ENCODE peak calls at places on chromosomes 12 and 14, in seven cellular contexts. One of them, this sample, is unnamed.
A peak's percentile ranks its signal among the peaks of the same experiment; 100 is the strongest.

GRCh38 chr14:60981626-60982455 is 796 bp downstream of the SLC38A6 start:
- DNase-seq in body of pancreas: no peak
- DNase-seq in A549: peak; percentile 62
- DNase-seq in heart left ventricle: no peak
- DNase-seq in transverse colon: no peak
- DNase-seq in ovary: no peak
- DNase-seq in stomach: no peak
- DNase-seq in this sample: no peak

GRCh38 chr14:28057286-28058011 is 709.1 kb upstream of the FOXG1 start:
- DNase-seq in body of pancreas: no peak
- DNase-seq in A549: no peak
- DNase-seq in heart left ventricle: no peak
- DNase-seq in transverse colon: no peak
- DNase-seq in ovary: no peak
- DNase-seq in stomach: no peak
- DNase-seq in this sample: no peak

GRCh38 chr12:132158677-132159554 is 14.7 kb downstream of the NOC4L start:
- DNase-seq in body of pancreas: no peak
- DNase-seq in A549: no peak
- DNase-seq in heart left ventricle: peak; percentile 52
- DNase-seq in transverse colon: no peak
- DNase-seq in ovary: no peak
- DNase-seq in stomach: no peak
- DNase-seq in this sample: no peak

GRCh38 chr14:105146181-105146975 is 22.2 kb downstream of the JAG2 start:
- DNase-seq in body of pancreas: peak; percentile 9
- DNase-seq in A549: no peak
- DNase-seq in heart left ventricle: peak; percentile 62
- DNase-seq in transverse colon: no peak
- DNase-seq in ovary: peak; percentile 9
- DNase-seq in stomach: no peak
- DNase-seq in this sample: no peak

GRCh38 chr12:31118347-31118830 is 44.7 kb downstream of the DDX11 start:
- DNase-seq in body of pancreas: no peak
- DNase-seq in A549: peak; percentile 48
- DNase-seq in heart left ventricle: no peak
- DNase-seq in transverse colon: no peak
- DNase-seq in ovary: no peak
- DNase-seq in stomach: no peak
- DNase-seq in this sample: no peak

GRCh38 chr14:42665083-42665482 is 1058.4 kb downstream of the LRFN5 start:
- DNase-seq in body of pancreas: no peak
- DNase-seq in A549: no peak
- DNase-seq in heart left ventricle: no peak
- DNase-seq in transverse colon: no peak
- DNase-seq in ovary: no peak
- DNase-seq in stomach: no peak
- DNase-seq in this sample: no peak

GRCh38 chr14:99436247-99437180 is 44.1 kb downstream of the SETD3 start:
- DNase-seq in body of pancreas: no peak
- DNase-seq in A549: no peak
- DNase-seq in heart left ventricle: no peak
- DNase-seq in transverse colon: no peak
- DNase-seq in ovary: no peak
- DNase-seq in stomach: no peak
- DNase-seq in this sample: no peak

GRCh38 chr12:62128186-62128965 is 131.8 kb upstream of the USP15 start:
- DNase-seq in body of pancreas: no peak
- DNase-seq in A549: no peak
- DNase-seq in heart left ventricle: no peak
- DNase-seq in transverse colon: no peak
- DNase-seq in ovary: no peak
- DNase-seq in stomach: no peak
- DNase-seq in this sample: no peak

GRCh38 chr12:17810399-17810798 is 279.6 kb downstream of the RERGL start:
- DNase-seq in body of pancreas: no peak
- DNase-seq in A549: no peak
- DNase-seq in heart left ventricle: no peak
- DNase-seq in transverse colon: no peak
- DNase-seq in ovary: no peak
- DNase-seq in stomach: no peak
- DNase-seq in this sample: no peak

GRCh38 chr14:93231129-93231979 is 24.3 kb downstream of the UBR7 start:
- DNase-seq in body of pancreas: peak; percentile 25
- DNase-seq in A549: peak; percentile 51
- DNase-seq in heart left ventricle: no peak
- DNase-seq in transverse colon: no peak
- DNase-seq in ovary: no peak
- DNase-seq in stomach: no peak
- DNase-seq in this sample: peak; percentile 26

GRCh38 chr12:111578276-111578970 is 20.7 kb downstream of the ATXN2 start:
- DNase-seq in body of pancreas: no peak
- DNase-seq in A549: peak; percentile 78
- DNase-seq in heart left ventricle: no peak
- DNase-seq in transverse colon: no peak
- DNase-seq in ovary: no peak
- DNase-seq in stomach: no peak
- DNase-seq in this sample: no peak

GRCh38 chr14:66842911-66843572 is 335.1 kb downstream of the GPHN start:
- DNase-seq in body of pancreas: no peak
- DNase-seq in A549: no peak
- DNase-seq in heart left ventricle: no peak
- DNase-seq in transverse colon: no peak
- DNase-seq in ovary: no peak
- DNase-seq in stomach: no peak
- DNase-seq in this sample: no peak

GRCh38 chr12:24195063-24195462 is 245.6 kb upstream of the SOX5 start:
- DNase-seq in body of pancreas: no peak
- DNase-seq in A549: no peak
- DNase-seq in heart left ventricle: no peak
- DNase-seq in transverse colon: no peak
- DNase-seq in ovary: no peak
- DNase-seq in stomach: no peak
- DNase-seq in this sample: no peak
- H3K4me1 ChIP-seq in body of pancreas: no peaks in the 10 kb centered on the region
- H3K4me1 ChIP-seq in A549: no peaks in the 10 kb centered on the region
- H3K4me1 ChIP-seq in heart left ventricle: no peaks in the 10 kb centered on the region
- H3K4me1 ChIP-seq in transverse colon: no peaks in the 10 kb centered on the region
- H3K4me1 ChIP-seq in ovary: peaks cover 3% of the 10 kb centered on the region
- H3K4me1 ChIP-seq in stomach: peaks cover 2% of the 10 kb centered on the region
- H3K4me1 ChIP-seq in this sample: no peaks in the 10 kb centered on the region

GRCh38 chr12:92226036-92226661 is 80.5 kb upstream of the BTG1 start:
- DNase-seq in body of pancreas: no peak
- DNase-seq in A549: no peak
- DNase-seq in heart left ventricle: no peak
- DNase-seq in transverse colon: no peak
- DNase-seq in ovary: no peak
- DNase-seq in stomach: no peak
- DNase-seq in this sample: no peak
- TF ChIP-seq POLR2A in body of pancreas: no peak
- TF ChIP-seq POLR2A in A549: no peak
- TF ChIP-seq POLR2A in heart left ventricle: no peak
- TF ChIP-seq POLR2A in transverse colon: no peak
- TF ChIP-seq POLR2A in ovary: no peak
- TF ChIP-seq POLR2A in stomach: no peak
- TF ChIP-seq POLR2A in this sample: no peak

GRCh38 chr12:32988982-32989381 is 92.4 kb upstream of the PKP2 start:
- DNase-seq in body of pancreas: no peak
- DNase-seq in A549: no peak
- DNase-seq in heart left ventricle: no peak
- DNase-seq in transverse colon: no peak
- DNase-seq in ovary: no peak
- DNase-seq in stomach: no peak
- DNase-seq in this sample: no peak

GRCh38 chr12:32987526-32987925 is 90.9 kb upstream of the PKP2 start:
- DNase-seq in body of pancreas: no peak
- DNase-seq in A549: no peak
- DNase-seq in heart left ventricle: no peak
- DNase-seq in transverse colon: no peak
- DNase-seq in ovary: no peak
- DNase-seq in stomach: no peak
- DNase-seq in this sample: no peak

GRCh38 chr12:32981139-32981538 is 84.6 kb upstream of the PKP2 start:
- DNase-seq in body of pancreas: no peak
- DNase-seq in A549: no peak
- DNase-seq in heart left ventricle: no peak
- DNase-seq in transverse colon: no peak
- DNase-seq in ovary: no peak
- DNase-seq in stomach: no peak
- DNase-seq in this sample: no peak

GRCh38 chr12:32983968-32984367 is 87.4 kb upstream of the PKP2 start:
- DNase-seq in body of pancreas: no peak
- DNase-seq in A549: no peak
- DNase-seq in heart left ventricle: no peak
- DNase-seq in transverse colon: no peak
- DNase-seq in ovary: no peak
- DNase-seq in stomach: no peak
- DNase-seq in this sample: no peak

GRCh38 chr12:32983332-32983731 is 86.8 kb upstream of the PKP2 start:
- DNase-seq in body of pancreas: no peak
- DNase-seq in A549: no peak
- DNase-seq in heart left ventricle: no peak
- DNase-seq in transverse colon: no peak
- DNase-seq in ovary: no peak
- DNase-seq in stomach: no peak
- DNase-seq in this sample: no peak
- H3K4me1 ChIP-seq in body of pancreas: no peaks in the 10 kb centered on the region
- H3K4me1 ChIP-seq in A549: no peaks in the 10 kb centered on the region
- H3K4me1 ChIP-seq in heart left ventricle: no peaks in the 10 kb centered on the region
- H3K4me1 ChIP-seq in transverse colon: no peaks in the 10 kb centered on the region
- H3K4me1 ChIP-seq in ovary: no peaks in the 10 kb centered on the region
- H3K4me1 ChIP-seq in stomach: no peaks in the 10 kb centered on the region
- H3K4me1 ChIP-seq in this sample: no peaks in the 10 kb centered on the region

GRCh38 chr12:4005851-4006400 is 132.7 kb upstream of the PARP11 start:
- DNase-seq in body of pancreas: no peak
- DNase-seq in A549: no peak
- DNase-seq in heart left ventricle: no peak
- DNase-seq in transverse colon: no peak
- DNase-seq in ovary: no peak
- DNase-seq in stomach: no peak
- DNase-seq in this sample: no peak

GRCh38 chr12:3999904-4000303 is 126.7 kb upstream of the PARP11 start:
- DNase-seq in body of pancreas: no peak
- DNase-seq in A549: no peak
- DNase-seq in heart left ventricle: no peak
- DNase-seq in transverse colon: no peak
- DNase-seq in ovary: no peak
- DNase-seq in stomach: no peak
- DNase-seq in this sample: no peak

GRCh38 chr12:4001031-4001430 is 127.8 kb upstream of the PARP11 start:
- DNase-seq in body of pancreas: no peak
- DNase-seq in A549: no peak
- DNase-seq in heart left ventricle: no peak
- DNase-seq in transverse colon: no peak
- DNase-seq in ovary: no peak
- DNase-seq in stomach: no peak
- DNase-seq in this sample: no peak

GRCh38 chr12:4001869-4002268 is 128.7 kb upstream of the PARP11 start:
- DNase-seq in body of pancreas: no peak
- DNase-seq in A549: no peak
- DNase-seq in heart left ventricle: no peak
- DNase-seq in transverse colon: no peak
- DNase-seq in ovary: no peak
- DNase-seq in stomach: no peak
- DNase-seq in this sample: no peak

GRCh38 chr12:4002601-4003000 is 129.4 kb upstream of the PARP11 start:
- DNase-seq in body of pancreas: no peak
- DNase-seq in A549: no peak
- DNase-seq in heart left ventricle: no peak
- DNase-seq in transverse colon: no peak
- DNase-seq in ovary: no peak
- DNase-seq in stomach: no peak
- DNase-seq in this sample: no peak
- TF ChIP-seq POLR2A in body of pancreas: no peak
- TF ChIP-seq POLR2A in A549: no peak
- TF ChIP-seq POLR2A in heart left ventricle: no peak
- TF ChIP-seq POLR2A in transverse colon: no peak
- TF ChIP-seq POLR2A in ovary: no peak
- TF ChIP-seq POLR2A in stomach: no peak
- TF ChIP-seq POLR2A in this sample: no peak

DNA sequence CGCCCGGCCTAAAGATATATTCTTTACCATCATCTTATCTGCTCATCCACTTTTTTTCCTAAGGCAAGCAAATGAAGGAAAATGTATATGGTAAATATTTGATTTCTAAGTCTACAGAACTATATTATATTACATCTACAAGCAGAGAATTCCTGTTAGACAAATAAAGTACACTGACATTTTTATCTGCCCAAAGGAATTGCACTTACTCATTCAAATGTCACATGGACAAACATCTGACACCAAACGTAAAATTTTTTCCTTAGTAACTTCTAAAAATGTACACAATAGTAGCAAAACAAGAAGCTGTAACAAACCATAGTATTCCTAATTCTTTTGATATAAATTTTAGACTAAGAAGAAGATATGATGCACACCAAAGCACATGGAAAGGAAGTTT is 51.0 kb downstream of the SPPL3 start:
- DNase-seq in body of pancreas: no peak
- DNase-seq in A549: no peak
- DNase-seq in heart left ventricle: no peak
- DNase-seq in transverse colon: no peak
- DNase-seq in ovary: no peak
- DNase-seq in stomach: no peak
- DNase-seq in this sample: no peak
- H3K4me1 ChIP-seq in body of pancreas: peaks cover 23% of the 10 kb centered on the region
- H3K4me1 ChIP-seq in A549: peaks cover 16% of the 10 kb centered on the region
- H3K4me1 ChIP-seq in heart left ventricle: peaks cover 16% of the 10 kb centered on the region
- H3K4me1 ChIP-seq in transverse colon: peaks cover 74% of the 10 kb centered on the region
- H3K4me1 ChIP-seq in ovary: peaks cover 9% of the 10 kb centered on the region
- H3K4me1 ChIP-seq in stomach: peaks cover 89% of the 10 kb centered on the region
- H3K4me1 ChIP-seq in this sample: peaks cover 5% of the 10 kb centered on the region

GRCh38 chr14:23306412-23307145 is at the start of gene BCL2L2:
- DNase-seq in body of pancreas: peak; percentile 92
- DNase-seq in A549: peak; percentile 92
- DNase-seq in heart left ventricle: peak; percentile 94
- DNase-seq in transverse colon: peak; percentile 94
- DNase-seq in ovary: peak; percentile 94
- DNase-seq in stomach: peak; percentile 92
- DNase-seq in this sample: peak; percentile 95
- TF ChIP-seq POLR2A in body of pancreas: peak; percentile 42
- TF ChIP-seq POLR2A in A549: peak; percentile 71
- TF ChIP-seq POLR2A in heart left ventricle: no peak
- TF ChIP-seq POLR2A in transverse colon: peak; percentile 85
- TF ChIP-seq POLR2A in ovary: peak; percentile 62
- TF ChIP-seq POLR2A in stomach: no peak
- TF ChIP-seq POLR2A in this sample: peak; percentile 87

This sample was measured in adrenal gland.